ENCODE peak calls at places on chromosomes 5 and 9, in nine cellular contexts. M is A549, A is SK-N-MC, Q is BE2C, V is ascending aorta, T is AG10803, O is skeletal muscle cell, D is prostate gland, C is mammary epithelial cell. G is an unnamed sample.

GRCh38 chr5:115542076-115542475 is 2.5 kb downstream of the FEM1C start:
- DNase-seq in M (no peak), A (no peak), Q (no peak), V (no peak), T (peak; percentile 20), O (no peak), D (no peak), C (no peak), G (no peak)

GRCh38 chr5:115583474-115583873 is 18.8 kb downstream of the TICAM2 start:
- DNase-seq in M (no peak), A (no peak), Q (no peak), V (no peak), T (peak; percentile 90), O (peak; percentile 89), D (no peak), C (no peak), G (peak; percentile 91)

GRCh38 chr5:135308245-135308644 is 90.8 kb downstream of the MACROH2A1 start:
- DNase-seq in M (no peak), A (no peak), Q (no peak), V (no peak), T (peak; percentile 59), O (no peak), D (no peak), C (peak; percentile 19), G (peak; percentile 7)

GRCh38 chr9:90873422-90873821 is 71.8 kb downstream of the SYK start:
- DNase-seq in M (no peak), A (no peak), Q (no peak), V (no peak), T (no peak), O (no peak), D (no peak), C (no peak), G (no peak)

GRCh38 chr5:107985144-107985543 is 314.4 kb upstream of the EFNA5 start:
- DNase-seq in M (no peak), A (no peak), Q (peak; percentile 41), V (no peak), T (peak; percentile 1), O (no peak), D (peak; percentile 43), C (no peak), G (no peak)

GRCh38 chr9:37752646-37753488 is 738 bp upstream of the TRMT10B start:
- DNase-seq in M (no peak), A (no peak), Q (peak; percentile 28), V (no peak), T (no peak), O (no peak), D (no peak), C (no peak), G (no peak)

GRCh38 chr9:90808226-90808797 is 6.7 kb downstream of the SYK start:
- DNase-seq in M (no peak), A (no peak), Q (no peak), V (no peak), T (no peak), O (no peak), D (no peak), C (no peak), G (no peak)

GRCh38 chr5:119789411-119790117 is 160.2 kb downstream of the FAM170A start:
- DNase-seq in M (no peak), A (no peak), Q (no peak), V (no peak), T (no peak), O (peak; percentile 25), D (no peak), C (no peak), G (no peak)

GRCh38 chr5:82561786-82562185 is 283.6 kb upstream of the RPS23 start:
- DNase-seq in M (no peak), A (no peak), Q (no peak), V (no peak), T (no peak), O (no peak), D (no peak), C (no peak), G (peak; percentile 13)

GRCh38 chr5:179304466-179304865 is 40.8 kb downstream of the ADAMTS2 start:
- DNase-seq in M (no peak), A (no peak), Q (no peak), V (no peak), T (peak; percentile 97), O (peak; percentile 85), D (no peak), C (no peak), G (peak; percentile 96)

GRCh38 chr9:35864695-35865255 is 5.4 kb downstream of the OR13J1 start:
- DNase-seq in M (no peak), A (no peak), Q (no peak), V (no peak), T (no peak), O (no peak), D (no peak), C (no peak), G (no peak)

GRCh38 chr5:180468732-180469585 is 25.2 kb upstream of the CNOT6 start:
- DNase-seq in M (no peak), A (no peak), Q (no peak), V (no peak), T (no peak), O (no peak), D (no peak), C (no peak), G (no peak)

GRCh38 chr9:90523953-90524352 is 118.7 kb downstream of the DIRAS2 start:
- DNase-seq in M (no peak), A (no peak), Q (peak; percentile 73), V (no peak), T (no peak), O (no peak), D (no peak), C (no peak), G (no peak)

GRCh38 chr5:38321978-38322377 is 63.6 kb downstream of the EGFLAM start:
- DNase-seq in M (no peak), A (no peak), Q (no peak), V (no peak), T (no peak), O (no peak), D (no peak), C (no peak), G (no peak)

GRCh38 chr5:119070828-119071572 is at the start of gene DMXL1:
- DNase-seq in M (peak; percentile 81), A (peak; percentile 95), Q (peak; percentile 99), V (peak; percentile 99), T (peak; percentile 99), O (peak; percentile 98), D (peak; percentile 100), C (peak; percentile 99), G (peak; percentile 100)

GRCh38 chr9:124259273-124260078 is 1.7 kb downstream of the NEK6 start:
- DNase-seq in M (peak; percentile 77), A (peak; percentile 20), Q (no peak), V (no peak), T (peak; percentile 90), O (peak; percentile 72), D (peak; percentile 87), C (peak; percentile 75), G (peak; percentile 91)

GRCh38 chr9:98045234-98046160 is 11.0 kb upstream of the NANS start:
- DNase-seq in M (no peak), A (no peak), Q (no peak), V (no peak), T (no peak), O (no peak), D (no peak), C (no peak), G (no peak)

GRCh38 chr9:87716141-87716540 is 9.8 kb upstream of the CTSL start:
- DNase-seq in M (peak; percentile 5), A (no peak), Q (no peak), V (no peak), T (peak; percentile 34), O (no peak), D (no peak), C (no peak), G (no peak)

GRCh38 chr9:96719538-96720315 is 58.2 kb downstream of the ZNF510 start:
- DNase-seq in M (no peak), A (no peak), Q (peak; percentile 50), V (no peak), T (no peak), O (no peak), D (no peak), C (peak; percentile 35), G (no peak)

GRCh38 chr5:36739751-36740221 is 133.4 kb downstream of the SLC1A3 start:
- DNase-seq in M (peak; percentile 47), A (peak; percentile 66), Q (peak; percentile 78), V (no peak), T (peak; percentile 59), O (peak; percentile 15), D (peak; percentile 66), C (peak; percentile 55), G (peak; percentile 91)

GRCh38 chr9:75023846-75024245 is 4.2 kb downstream of the CARNMT1 start:
- DNase-seq in M (no peak), A (no peak), Q (no peak), V (no peak), T (no peak), O (no peak), D (no peak), C (no peak), G (no peak)

GRCh38 chr9:136820947-136821332 is 13.2 kb downstream of the RABL6 start:
- DNase-seq in M (no peak), A (no peak), Q (no peak), V (no peak), T (no peak), O (no peak), D (no peak), C (no peak), G (peak; percentile 24)
- H3K4me3 ChIP-seq in M (no peak overlapping the region), A (no peak overlapping the region), Q (no peak overlapping the region), V (peak overlapping the region; percentile 51), T (no peak overlapping the region), O (no peak overlapping the region), D (peak overlapping the region; percentile 10), C (no peak overlapping the region), G (peak overlapping the region; percentile 2)

GRCh38 chr9:72947987-72948465 is 4.8 kb downstream of the ALDH1A1 start:
- DNase-seq in M (no peak), A (no peak), Q (no peak), V (no peak), T (no peak), O (no peak), D (no peak), C (no peak), G (no peak)
- H3K4me3 ChIP-seq in M (peak overlapping the region; percentile 67), A (no peak overlapping the region), Q (no peak overlapping the region), V (peak overlapping the region; percentile 69), T (no peak overlapping the region), O (no peak overlapping the region), D (no peak overlapping the region), C (no peak overlapping the region), G (no peak overlapping the region)

GRCh38 chr5:106862450-106863193 is 808.1 kb downstream of the EFNA5 start:
- DNase-seq in M (no peak), A (no peak), Q (no peak), V (no peak), T (no peak), O (peak; percentile 84), D (no peak), C (no peak), G (peak; percentile 21)
- H3K4me3 ChIP-seq in M (no peak overlapping the region), A (no peak overlapping the region), Q (no peak overlapping the region), V (no peak overlapping the region), T (no peak overlapping the region), O (no peak overlapping the region), D (no peak overlapping the region), C (no peak overlapping the region), G (no peak overlapping the region)

DNA sequence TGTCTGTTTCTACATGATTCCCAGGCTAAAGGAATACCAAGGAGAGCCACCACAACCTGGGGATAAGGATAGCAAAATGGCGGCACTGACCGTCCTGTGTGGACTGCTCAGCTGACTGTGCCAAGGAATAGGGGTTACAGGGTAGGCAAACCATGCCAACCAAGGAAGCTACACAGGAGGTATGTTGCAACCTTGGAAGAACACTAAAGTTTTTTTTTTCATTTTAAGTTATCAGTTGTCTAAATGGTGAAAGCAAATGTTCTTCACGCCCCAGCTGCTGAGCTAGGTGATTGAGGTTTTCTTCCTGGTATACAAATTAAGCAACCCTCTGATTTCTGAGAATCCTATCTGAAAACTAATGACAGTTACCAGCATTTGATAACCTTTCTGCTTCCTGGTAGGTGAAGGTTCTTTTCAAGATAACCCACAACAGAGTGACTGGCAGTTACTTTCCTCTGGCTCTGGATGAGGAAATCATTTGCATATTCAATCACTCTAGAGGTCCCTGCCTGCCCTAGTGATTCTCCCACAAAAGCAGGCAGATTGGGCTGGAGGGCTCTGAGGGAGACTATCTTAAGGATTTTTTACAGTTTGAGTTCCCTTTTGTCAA is 194.9 kb downstream of the ATP10B start:
- DNase-seq in M (no peak), A (no peak), Q (no peak), V (no peak), T (no peak), O (no peak), D (no peak), C (no peak), G (no peak)
- H3K4me3 ChIP-seq in M (no peak overlapping the region), A (no peak overlapping the region), Q (no peak overlapping the region), V (no peak overlapping the region), T (no peak overlapping the region), O (no peak overlapping the region), D (no peak overlapping the region), C (no peak overlapping the region), G (no peak overlapping the region)

G was measured in fibroblast of pulmonary artery.